ENCODE peak calls at places on chromosomes 1 and 21, in five cellular contexts. Z, U, A, D and B are unnamed samples.
A peak's percentile ranks its signal among the peaks of the same experiment; 100 is the strongest.

GRCh38 chr1:221729771-221730170 is 12.1 kb downstream of the DUSP10 start:
- DNase-seq in Z (no peak), U (no peak), A (no peak), D (no peak), B (no peak)

GRCh38 chr1:192980856-192981255 is 78.3 kb downstream of the UCHL5 start:
- DNase-seq in Z (no peak), U (no peak), A (no peak), D (no peak), B (no peak)

GRCh38 chr1:42679364-42679983 is 2.7 kb upstream of the YBX1 start:
- DNase-seq in Z (no peak), U (no peak), A (no peak), D (no peak), B (no peak)

GRCh38 chr1:222618880-222619321 is 1.0 kb downstream of the MIA3 start:
- DNase-seq in Z (no peak), U (peak; percentile 57), A (no peak), D (no peak), B (no peak)

GRCh38 chr21:33578214-33578613 is 10.3 kb downstream of the DONSON start:
- DNase-seq in Z (no peak), U (no peak), A (no peak), D (no peak), B (no peak)

GRCh38 chr1:19372602-19373001 is 60.5 kb downstream of the SLC66A1 start:
- DNase-seq in Z (no peak), U (no peak), A (no peak), D (no peak), B (no peak)

GRCh38 chr21:34027727-34028461 is 45.5 kb upstream of the MRPS6 start:
- DNase-seq in Z (no peak), U (no peak), A (no peak), D (no peak), B (no peak)

GRCh38 chr1:78171736-78172590 is 126.2 kb downstream of the GIPC2 start:
- DNase-seq in Z (no peak), U (no peak), A (no peak), D (no peak), B (no peak)

GRCh38 chr1:243916160-243916559 is 66.1 kb upstream of the AKT3 start:
- DNase-seq in Z (no peak), U (no peak), A (no peak), D (no peak), B (no peak)